ENCODE peak calls at places on chromosomes 13 and 19, in nine cellular contexts. E is psoas muscle, V is right lobe of liver, I is neuronal stem cell, W is heart right ventricle, U is endothelial cell of umbilical vein, X is A549, S is AG10803, J is AG04450. M is an unnamed sample.

GRCh38 chr19:5694952-5695648 is 5.0 kb downstream of the RPL36 start:
- DNase-seq in E (no peak), V (no peak), I (no peak), W (no peak), U (no peak), X (no peak), S (no peak), J (no peak), M (no peak)

GRCh38 chr13:36858285-36858684 is 39.3 kb downstream of the RFXAP start:
- DNase-seq in E (no peak), V (no peak), I (no peak), W (no peak), U (peak), X (peak), S (peak), J (peak), M (peak)

GRCh38 chr13:42369071-42369795 is 97.3 kb downstream of the AKAP11 start:
- DNase-seq in E (no peak), V (no peak), I (no peak), W (no peak), U (no peak), X (no peak), S (no peak), J (no peak), M (no peak)

GRCh38 chr19:35295792-35296462 is 4.0 kb downstream of the MAG start:
- DNase-seq in E (no peak), V (no peak), I (no peak), W (no peak), U (no peak), X (no peak), S (no peak), J (no peak), M (no peak)

GRCh38 chr13:96490590-96490989 is 400.7 kb downstream of the HS6ST3 start:
- DNase-seq in E (no peak), V (no peak), I (no peak), W (no peak), U (no peak), X (no peak), S (no peak), J (no peak), M (no peak)

GRCh38 chr13:105735269-105735668 is 800.2 kb downstream of the EFNB2 start:
- DNase-seq in E (no peak), V (no peak), I (no peak), W (no peak), U (no peak), X (no peak), S (no peak), J (no peak), M (no peak)

GRCh38 chr19:53824134-53824611 is at the start of gene NLRP12:
- DNase-seq in E (peak), V (peak), I (no peak), W (no peak), U (no peak), X (no peak), S (no peak), J (no peak), M (no peak)

GRCh38 chr13:30884543-30884942 is 21.5 kb upstream of the MEDAG start:
- DNase-seq in E (no peak), V (no peak), I (no peak), W (no peak), U (no peak), X (no peak), S (no peak), J (no peak), M (no peak)

GRCh38 chr19:40493778-40494177 is 27.0 kb downstream of the SPTBN4 start:
- DNase-seq in E (no peak), V (no peak), I (no peak), W (no peak), U (no peak), X (no peak), S (no peak), J (no peak), M (no peak)

GRCh38 chr13:114212096-114212495 is 22.6 kb upstream of the CDC16 start:
- DNase-seq in E (no peak), V (no peak), I (no peak), W (no peak), U (peak), X (no peak), S (no peak), J (no peak), M (peak)

GRCh38 chr19:35254341-35255297 is 5.8 kb downstream of the LSR start:
- DNase-seq in E (no peak), V (no peak), I (no peak), W (no peak), U (no peak), X (no peak), S (no peak), J (no peak), M (no peak)

GRCh38 chr13:84810781-84811180 is 928.5 kb upstream of the SLITRK1 start:
- DNase-seq in E (no peak), V (no peak), I (no peak), W (no peak), U (no peak), X (no peak), S (no peak), J (no peak), M (no peak)

GRCh38 chr13:47413112-47413511 is 516.3 kb upstream of the HTR2A start:
- DNase-seq in E (no peak), V (no peak), I (no peak), W (no peak), U (no peak), X (no peak), S (peak), J (no peak), M (no peak)

GRCh38 chr19:54574527-54575056 is 1.0 kb downstream of the LILRA2 start:
- DNase-seq in E (no peak), V (no peak), I (no peak), W (no peak), U (no peak), X (no peak), S (no peak), J (no peak), M (no peak)

GRCh38 chr19:51441410-51442390 is 16.6 kb downstream of the SIGLEC8 start:
- DNase-seq in E (no peak), V (no peak), I (no peak), W (no peak), U (no peak), X (peak), S (no peak), J (no peak), M (no peak)

GRCh38 chr19:49333426-49334288 is 1.5 kb upstream of the CD37 start:
- DNase-seq in E (no peak), V (peak), I (no peak), W (no peak), U (no peak), X (no peak), S (no peak), J (no peak), M (no peak)

GRCh38 chr13:110006304-110006703 is 219.9 kb upstream of the IRS2 start:
- DNase-seq in E (no peak), V (peak), I (no peak), W (no peak), U (no peak), X (peak), S (peak), J (no peak), M (peak)

GRCh38 chr19:27794444-27795042 is 1418.4 kb downstream of the UQCRFS1 start:
- DNase-seq in E (no peak), V (peak), I (peak), W (peak), U (no peak), X (no peak), S (peak), J (no peak), M (peak)

GRCh38 chr19:29539668-29540067 is 13.9 kb downstream of the VSTM2B start:
- DNase-seq in E (no peak), V (no peak), I (no peak), W (no peak), U (no peak), X (no peak), S (no peak), J (no peak), M (no peak)

GRCh38 chr19:13430790-13431582 is 75.3 kb downstream of the CACNA1A start:
- DNase-seq in E (peak), V (peak), I (peak), W (peak), U (peak), X (peak), S (peak), J (peak), M (peak)

GRCh38 chr13:52851153-52851962 is 2.9 kb upstream of the PCDH8 start:
- DNase-seq in E (no peak), V (peak), I (peak), W (peak), U (no peak), X (no peak), S (peak), J (no peak), M (peak)

GRCh38 chr13:30329009-30329585 is 21.7 kb upstream of the KATNAL1 start:
- DNase-seq in E (no peak), V (no peak), I (no peak), W (no peak), U (no peak), X (no peak), S (no peak), J (no peak), M (no peak)

GRCh38 chr13:46622013-46622917 is 69.3 kb downstream of the LRCH1 start:
- DNase-seq in E (no peak), V (no peak), I (no peak), W (no peak), U (no peak), X (no peak), S (no peak), J (no peak), M (no peak)

GRCh38 chr19:51386882-51387520 is 773 bp downstream of the LIM2 start:
- DNase-seq in E (no peak), V (no peak), I (no peak), W (no peak), U (no peak), X (no peak), S (no peak), J (no peak), M (no peak)

GRCh38 chr19:39542198-39542597 is 2.2 kb upstream of the EID2 start:
- DNase-seq in E (no peak), V (no peak), I (no peak), W (no peak), U (peak), X (no peak), S (no peak), J (no peak), M (peak)

GRCh38 chr13:62209539-62209938 is 793.9 kb upstream of the PCDH20 start:
- DNase-seq in E (no peak), V (no peak), I (no peak), W (no peak), U (no peak), X (no peak), S (no peak), J (no peak), M (no peak)

GRCh38 chr13:41058229-41059070 is 2.9 kb upstream of the WBP4 start:
- DNase-seq in E (no peak), V (no peak), I (no peak), W (no peak), U (no peak), X (no peak), S (no peak), J (no peak), M (no peak)

GRCh38 chr13:41059466-41059865 is 1.8 kb upstream of the WBP4 start:
- DNase-seq in E (no peak), V (no peak), I (no peak), W (no peak), U (peak), X (no peak), S (peak), J (no peak), M (no peak)

GRCh38 chr13:41056194-41056593 is 5.1 kb upstream of the WBP4 start:
- DNase-seq in E (no peak), V (no peak), I (no peak), W (no peak), U (no peak), X (no peak), S (no peak), J (no peak), M (no peak)

GRCh38 chr13:41054919-41055619 is 6.2 kb upstream of the WBP4 start:
- DNase-seq in E (no peak), V (no peak), I (no peak), W (no peak), U (no peak), X (peak), S (no peak), J (no peak), M (no peak)

GRCh38 chr13:41056996-41057711 is 4.2 kb upstream of the WBP4 start:
- DNase-seq in E (no peak), V (no peak), I (no peak), W (no peak), U (no peak), X (no peak), S (no peak), J (no peak), M (no peak)
- H3K4me3 ChIP-seq in E (no peak), V (no peak), I (no peak), W (peak), U (no peak), X (no peak), S (no peak), J (no peak), M (no peak)

DNA sequence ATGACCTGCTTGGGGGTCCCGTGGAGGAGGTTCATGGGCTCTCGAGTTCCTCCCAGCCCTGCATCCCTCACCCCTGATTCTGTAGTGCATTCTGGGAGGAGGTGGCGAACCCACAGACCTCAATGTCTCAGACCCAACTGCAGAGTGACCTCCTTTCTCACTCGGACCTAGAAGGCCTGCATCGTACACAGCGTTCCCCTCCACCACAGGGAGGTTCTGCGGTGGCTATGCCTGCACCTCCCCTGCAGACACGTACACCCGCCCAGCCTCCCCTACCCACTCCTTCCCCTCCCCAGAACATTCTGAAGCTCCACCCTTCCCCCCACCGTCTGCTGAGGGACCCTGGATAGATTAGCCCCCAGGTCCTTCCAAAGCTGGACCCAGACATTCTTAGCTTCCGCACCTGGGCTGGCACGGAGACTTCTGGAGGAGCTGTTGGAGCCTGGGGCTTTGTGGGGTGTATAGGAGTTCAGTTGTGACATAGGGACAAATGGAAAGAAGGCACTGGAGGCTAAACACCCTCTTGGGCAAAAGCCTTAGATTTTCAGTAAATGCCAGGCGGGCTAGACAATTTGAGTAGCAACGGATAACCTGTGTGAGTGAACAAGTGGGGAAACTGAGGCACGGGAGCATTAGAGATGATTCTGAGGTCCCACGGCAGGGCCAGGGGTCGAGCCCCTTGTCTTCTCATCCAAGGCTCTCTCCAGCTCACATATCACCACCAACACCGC is 455 bp upstream of the FSD1 start:
- DNase-seq in E (no peak), V (no peak), I (no peak), W (no peak), U (no peak), X (no peak), S (no peak), J (no peak), M (no peak)
- H3K4me3 ChIP-seq in E (no peak), V (no peak), I (peak), W (peak), U (no peak), X (peak), S (peak), J (peak), M (no peak)

GRCh38 chr19:45792482-45793177 is at the start of gene DMWD:
- DNase-seq in E (peak), V (peak), I (peak), W (peak), U (peak), X (peak), S (peak), J (peak), M (peak)
- H3K4me3 ChIP-seq in E (peak), V (peak), I (peak), W (peak), U (peak), X (peak), S (peak), J (peak), M (peak)

GRCh38 chr19:16148443-16149045 is 5.1 kb downstream of the HSH2D start:
- DNase-seq in E (no peak), V (no peak), I (no peak), W (no peak), U (no peak), X (no peak), S (no peak), J (no peak), M (no peak)
- H3K4me3 ChIP-seq in E (no peak), V (no peak), I (no peak), W (no peak), U (no peak), X (no peak), S (no peak), J (no peak), M (no peak)

DNA sequence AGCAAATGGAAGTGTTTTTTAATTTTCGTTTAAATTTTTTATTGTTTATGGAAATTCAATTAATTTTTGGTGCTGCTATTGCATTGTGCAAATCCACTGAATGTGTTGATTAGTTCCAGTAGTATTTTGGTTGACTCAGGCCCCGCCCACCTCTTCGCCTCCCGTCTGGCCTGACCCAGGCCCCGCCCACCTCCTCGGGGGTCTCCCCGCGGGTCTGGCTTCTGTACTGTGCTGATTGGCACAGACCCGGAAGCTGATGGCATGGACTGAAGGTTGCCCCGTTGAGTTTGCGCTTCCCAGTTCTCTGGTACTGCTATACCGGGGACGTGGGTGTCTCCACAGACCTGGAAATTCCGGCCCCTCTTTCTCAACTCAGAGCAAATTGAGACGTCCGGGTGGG is 14.6 kb downstream of the ZNF701 start:
- DNase-seq in E (peak), V (no peak), I (no peak), W (no peak), U (no peak), X (no peak), S (no peak), J (no peak), M (no peak)
- H3K4me3 ChIP-seq in E (no peak), V (no peak), I (no peak), W (no peak), U (no peak), X (no peak), S (no peak), J (no peak), M (no peak)

GRCh38 chr19:18418034-18418724 is 1.0 kb upstream of the SSBP4 start:
- DNase-seq in E (peak), V (no peak), I (no peak), W (no peak), U (no peak), X (no peak), S (no peak), J (no peak), M (no peak)
- H3K4me3 ChIP-seq in E (peak), V (peak), I (peak), W (peak), U (no peak), X (peak), S (peak), J (peak), M (no peak)

GRCh38 chr13:60679131-60679530 is 282.1 kb downstream of the TDRD3 start:
- DNase-seq in E (no peak), V (no peak), I (no peak), W (no peak), U (no peak), X (no peak), S (no peak), J (no peak), M (peak)

GRCh38 chr13:60679928-60680693 is 283.1 kb downstream of the TDRD3 start:
- DNase-seq in E (no peak), V (no peak), I (no peak), W (no peak), U (peak), X (no peak), S (no peak), J (no peak), M (peak)
- H3K4me3 ChIP-seq in E (no peak), V (no peak), I (no peak), W (no peak), U (no peak), X (no peak), S (no peak), J (no peak), M (no peak)

GRCh38 chr19:41552558-41552957 is 23.4 kb upstream of the CEACAM21 start:
- DNase-seq in E (no peak), V (no peak), I (no peak), W (no peak), U (no peak), X (no peak), S (no peak), J (no peak), M (no peak)
- H3K4me3 ChIP-seq in E (no peak), V (no peak), I (no peak), W (peak), U (no peak), X (no peak), S (no peak), J (no peak), M (no peak)

DNA sequence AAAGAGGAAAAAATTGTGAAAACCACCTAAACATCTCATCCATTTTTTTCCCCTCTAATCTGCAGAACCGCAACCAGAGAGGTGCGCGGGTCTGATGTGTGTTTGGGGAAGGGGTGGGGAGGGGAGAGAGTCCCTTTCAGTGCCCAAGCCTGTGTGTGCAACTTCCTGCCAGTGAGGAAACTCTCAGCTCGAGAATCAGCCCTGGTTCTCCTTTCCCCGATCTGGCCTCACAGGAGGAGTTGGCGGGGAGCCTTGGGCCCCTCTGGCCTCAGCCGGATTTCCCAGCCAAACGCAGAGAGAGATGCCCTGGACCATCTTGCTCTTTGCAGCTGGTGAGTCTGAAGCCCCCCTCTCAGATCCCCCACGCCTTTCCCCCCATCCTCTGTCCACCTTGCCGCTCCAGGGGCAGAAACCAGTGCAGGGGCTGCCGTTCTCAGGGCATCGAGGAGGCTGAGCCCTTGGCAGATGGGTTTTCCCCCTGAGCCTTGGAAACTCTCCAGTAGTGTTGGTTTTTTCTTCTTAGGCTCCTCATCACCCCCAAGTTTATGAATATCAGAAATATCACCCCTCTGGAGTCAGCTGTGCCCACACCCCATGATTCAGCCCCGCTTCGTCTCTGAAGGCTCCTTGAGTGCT is at the start of gene C19orf38:
- DNase-seq in E (no peak), V (no peak), I (no peak), W (no peak), U (no peak), X (no peak), S (no peak), J (no peak), M (peak)
- H3K4me3 ChIP-seq in E (no peak), V (no peak), I (no peak), W (no peak), U (no peak), X (no peak), S (no peak), J (peak), M (peak)

DNA sequence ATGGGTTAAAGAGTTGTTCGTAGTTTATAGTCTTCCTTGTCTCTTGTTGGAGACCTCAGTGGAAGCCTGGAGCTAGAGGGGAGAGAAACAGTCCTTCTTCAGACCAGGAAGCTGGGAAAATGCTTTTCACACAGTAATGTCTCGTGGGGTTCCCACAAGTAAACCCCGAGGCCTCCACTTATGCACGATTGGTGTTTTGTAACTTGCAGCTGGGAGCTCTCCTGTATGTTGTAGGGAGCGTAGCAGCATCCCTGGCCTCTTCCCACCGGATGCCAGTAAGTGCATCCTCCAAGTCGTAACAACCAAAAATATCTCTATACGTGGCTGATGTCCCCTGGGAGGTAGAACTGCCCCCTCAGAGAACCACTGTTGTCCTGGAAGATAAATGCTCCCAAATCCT is 3.5 kb downstream of the CHAF1A start:
- DNase-seq in E (no peak), V (no peak), I (no peak), W (no peak), U (no peak), X (no peak), S (no peak), J (no peak), M (no peak)
- H3K4me3 ChIP-seq in E (no peak), V (no peak), I (no peak), W (no peak), U (no peak), X (no peak), S (no peak), J (no peak), M (no peak)

M was measured in fibroblast of pulmonary artery.